ENCODE peak calls at places on chromosomes 3 and 15, in five cellular contexts. Q is spleen, Y is K562, O is endothelial cell of umbilical vein, U is transverse colon. A is an unnamed sample.

GRCh38 chr3:60323651-60324050 is 927.6 kb downstream of the FHIT start:
- DNase-seq in Q (no peak), Y (no peak), O (no peak), U (no peak), A (no peak)

GRCh38 chr3:116836286-116836685 is 126.7 kb downstream of the TUSC7 start:
- DNase-seq in Q (no peak), Y (no peak), O (peak; percentile 3), U (no peak), A (no peak)

GRCh38 chr3:62049033-62049432 is 324.3 kb downstream of the FEZF2 start:
- DNase-seq in Q (no peak), Y (no peak), O (no peak), U (no peak), A (no peak)

GRCh38 chr15:73388256-73388781 is 19.6 kb upstream of the HCN4 start:
- DNase-seq in Q (no peak), Y (no peak), O (no peak), U (no peak), A (no peak)

GRCh38 chr3:190621971-190622370 is 108.1 kb downstream of the IL1RAP start:
- DNase-seq in Q (no peak), Y (no peak), O (no peak), U (no peak), A (peak; percentile 78)

GRCh38 chr3:65905648-65906211 is 133.0 kb downstream of the MAGI1 start:
- DNase-seq in Q (no peak), Y (no peak), O (no peak), U (no peak), A (no peak)

GRCh38 chr15:38085104-38085503 is 150.7 kb downstream of the TMCO5A start:
- DNase-seq in Q (no peak), Y (no peak), O (peak; percentile 56), U (no peak), A (peak; percentile 37)

GRCh38 chr15:63601026-63601726 is 4.0 kb downstream of the FBXL22 start:
- DNase-seq in Q (peak; percentile 91), Y (no peak), O (peak; percentile 33), U (peak; percentile 55), A (no peak)

GRCh38 chr3:191343115-191343514 is 12.8 kb upstream of the UTS2B start:
- DNase-seq in Q (no peak), Y (peak; percentile 1), O (no peak), U (no peak), A (no peak)

GRCh38 chr15:77907824-77908751 is 169.4 kb downstream of the TBC1D2B start:
- DNase-seq in Q (peak; percentile 79), Y (peak; percentile 46), O (no peak), U (peak; percentile 84), A (peak; percentile 64)

GRCh38 chr3:50050361-50050760 is 38.4 kb upstream of the RBM5 start:
- DNase-seq in Q (no peak), Y (no peak), O (peak; percentile 53), U (no peak), A (no peak)

GRCh38 chr3:61299981-61300380 is 48.7 kb upstream of the FHIT start:
- DNase-seq in Q (no peak), Y (no peak), O (no peak), U (no peak), A (no peak)

GRCh38 chr3:10548997-10549396 is 43.6 kb upstream of the ATP2B2 start:
- DNase-seq in Q (no peak), Y (no peak), O (no peak), U (no peak), A (peak; percentile 22)

GRCh38 chr3:126100688-126101301 is 16.9 kb upstream of the SLC41A3 start:
- DNase-seq in Q (no peak), Y (no peak), O (peak; percentile 29), U (no peak), A (no peak)

GRCh38 chr15:85750319-85750806 is 44.4 kb downstream of the KLHL25 start:
- DNase-seq in Q (no peak), Y (no peak), O (no peak), U (peak; percentile 33), A (no peak)

GRCh38 chr3:40043444-40043755 is 234.0 kb downstream of the MYRIP start:
- DNase-seq in Q (no peak), Y (no peak), O (peak; percentile 85), U (no peak), A (no peak)

GRCh38 chr3:194773666-194774455 is 88.2 kb downstream of the FAM43A start:
- DNase-seq in Q (no peak), Y (no peak), O (no peak), U (no peak), A (no peak)

GRCh38 chr3:189041482-189042090 is 130.2 kb upstream of the TPRG1 start:
- DNase-seq in Q (peak; percentile 69), Y (no peak), O (peak; percentile 67), U (peak; percentile 47), A (peak; percentile 54)

GRCh38 chr3:110810356-110810755 is 261.3 kb upstream of the NECTIN3 start:
- DNase-seq in Q (no peak), Y (no peak), O (peak; percentile 61), U (no peak), A (no peak)

GRCh38 chr3:112555535-112556170 is 6.1 kb downstream of the ATG3 start:
- DNase-seq in Q (no peak), Y (no peak), O (peak; percentile 40), U (no peak), A (no peak)

GRCh38 chr3:112546216-112546759 is 15.5 kb downstream of the ATG3 start:
- DNase-seq in Q (no peak), Y (no peak), O (peak; percentile 37), U (no peak), A (no peak)

GRCh38 chr3:112550859-112551258 is 10.9 kb downstream of the ATG3 start:
- DNase-seq in Q (no peak), Y (no peak), O (no peak), U (no peak), A (no peak)
- H3K4me3 ChIP-seq in Q (no peak overlapping the region), Y (no peak overlapping the region), O (no peak overlapping the region), U (no peak overlapping the region), A (no peak overlapping the region)

GRCh38 chr3:403826-404225 is 207.3 kb downstream of the CHL1 start:
- DNase-seq in Q (no peak), Y (no peak), O (no peak), U (no peak), A (no peak)
- TF ChIP-seq POLR2AphosphoS5 in Q (no peak), Y (no peak), O (no peak), U (no peak), A (no peak)

GRCh38 chr15:65512807-65513416 is 4.6 kb downstream of the DPP8 start:
- DNase-seq in Q (no peak), Y (no peak), O (peak; percentile 90), U (no peak), A (no peak)
- H3K4me3 ChIP-seq in Q (no peak overlapping the region), Y (no peak overlapping the region), O (no peak overlapping the region), U (no peak overlapping the region), A (no peak overlapping the region)

GRCh38 chr15:99131441-99132023 is 26.7 kb downstream of the SYNM start:
- DNase-seq in Q (no peak), Y (no peak), O (no peak), U (no peak), A (no peak)

GRCh38 chr15:99132122-99132521 is 27.2 kb downstream of the SYNM start:
- DNase-seq in Q (no peak), Y (no peak), O (no peak), U (no peak), A (no peak)

GRCh38 chr15:99130765-99131440 is 26.0 kb downstream of the SYNM start:
- DNase-seq in Q (no peak), Y (no peak), O (no peak), U (no peak), A (no peak)

GRCh38 chr15:99134317-99134821 is 29.5 kb downstream of the SYNM start:
- DNase-seq in Q (no peak), Y (no peak), O (no peak), U (no peak), A (no peak)

GRCh38 chr15:99132584-99133287 is 27.9 kb downstream of the SYNM start:
- DNase-seq in Q (no peak), Y (no peak), O (no peak), U (no peak), A (no peak)
- TF ChIP-seq POLR2AphosphoS5 in Q (no peak), Y (no peak), O (no peak), U (no peak), A (no peak)

GRCh38 chr3:71579301-71579933 is 4.1 kb downstream of the FOXP1 start:
- DNase-seq in Q (no peak), Y (no peak), O (no peak), U (no peak), A (no peak)
- H3K4me3 ChIP-seq in Q (peak overlapping the region; percentile 5), Y (no peak overlapping the region), O (peak overlapping the region; percentile 6), U (peak overlapping the region; percentile 66), A (peak overlapping the region; percentile 75)

GRCh38 chr15:48394172-48394571 is 62.9 kb downstream of the DUT start:
- DNase-seq in Q (no peak), Y (no peak), O (no peak), U (no peak), A (no peak)

GRCh38 chr15:48396020-48396419 is 64.8 kb downstream of the DUT start:
- DNase-seq in Q (no peak), Y (no peak), O (no peak), U (no peak), A (no peak)

GRCh38 chr15:48397841-48398240 is 66.6 kb downstream of the DUT start:
- DNase-seq in Q (no peak), Y (no peak), O (peak; percentile 85), U (no peak), A (no peak)

GRCh38 chr15:48393650-48394049 is 62.4 kb downstream of the DUT start:
- DNase-seq in Q (no peak), Y (no peak), O (peak; percentile 97), U (peak; percentile 19), A (no peak)

DNA sequence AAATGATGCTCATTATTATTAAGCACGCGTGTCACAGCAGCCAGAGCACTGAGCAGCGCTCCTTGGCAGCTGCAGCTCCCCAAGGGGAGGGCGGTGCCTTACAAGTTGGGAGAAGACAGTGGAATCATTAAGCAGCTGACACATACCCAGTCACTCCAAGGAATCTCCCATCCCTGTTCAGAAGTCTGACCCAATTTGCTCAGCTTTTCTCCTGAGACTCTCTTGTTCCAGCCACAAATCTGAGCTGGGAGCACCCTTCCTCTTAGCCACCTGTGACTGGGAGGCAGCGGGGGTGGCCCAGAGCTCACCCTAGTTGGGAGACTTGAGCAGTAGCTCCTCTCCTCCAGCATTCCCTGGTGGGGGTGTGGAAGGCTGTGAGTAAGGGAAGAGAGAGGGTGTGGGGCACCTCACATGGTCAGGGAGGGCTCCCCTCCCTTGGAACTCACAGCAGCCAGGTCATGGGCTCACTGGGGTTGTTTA is 64.3 kb downstream of the DUT start:
- DNase-seq in Q (no peak), Y (no peak), O (no peak), U (peak; percentile 22), A (no peak)
- TF ChIP-seq POLR2AphosphoS5 in Q (no peak), Y (no peak), O (no peak), U (no peak), A (no peak)

GRCh38 chr15:58477228-58477627 is 45.4 kb downstream of the LIPC start:
- DNase-seq in Q (no peak), Y (no peak), O (peak; percentile 35), U (no peak), A (no peak)
- H3K4me3 ChIP-seq in Q (no peak overlapping the region), Y (no peak overlapping the region), O (no peak overlapping the region), U (no peak overlapping the region), A (no peak overlapping the region)

A was measured in HL-60.